ENCODE peak calls at places on chromosome 14, in six cellular contexts. I is HCT116, J is neural progenitor cell, G is GM23338, H is SK-N-SH, N is MM.1S. A is an unnamed sample.

GRCh38 chr14:22664261-22664660 is 20.1 kb upstream of the OR6J1 start:
- DNase-seq in H (no peak), J (no peak), N (no peak), I (no peak), G (no peak), A (peak; percentile 48)

GRCh38 chr14:90375934-90376333 is 20.9 kb upstream of the CALM1 start:
- DNase-seq in N (no peak), I (no peak), H (no peak), G (no peak), J (no peak), A (no peak)

GRCh38 chr14:97796511-97796910 is 999.3 kb downstream of the VRK1 start:
- DNase-seq in G (no peak), I (no peak), H (no peak), J (no peak), N (no peak), A (no peak)

GRCh38 chr14:103519043-103519836 is 3.4 kb downstream of the CKB start:
- DNase-seq in I (no peak), G (no peak), N (no peak), J (no peak), H (peak; percentile 26), A (peak; percentile 39)

GRCh38 chr14:71703477-71703876 is 228.8 kb upstream of the RGS6 start:
- DNase-seq in H (no peak), J (peak; percentile 11), G (no peak), I (no peak), N (no peak), A (no peak)

GRCh38 chr14:76961631-76962302 is 66.7 kb downstream of the IRF2BPL start:
- DNase-seq in H (no peak), G (peak; percentile 100), J (peak; percentile 83), I (peak; percentile 98), N (peak; percentile 88), A (peak; percentile 90)

GRCh38 chr14:35416108-35416750 is 11.7 kb upstream of the NFKBIA start:
- DNase-seq in N (peak; percentile 65), G (no peak), I (no peak), J (no peak), H (no peak), A (no peak)

GRCh38 chr14:75350505-75351060 is 72.0 kb downstream of the FOS start:
- DNase-seq in G (no peak), H (no peak), I (no peak), J (no peak), N (no peak), A (no peak)

GRCh38 chr14:104295681-104296387 is 157.4 kb downstream of the KIF26A start:
- DNase-seq in G (no peak), H (no peak), J (no peak), N (no peak), I (no peak), A (no peak)

GRCh38 chr14:18688346-18688745 is 87.4 kb downstream of the OR11H12 start:
- DNase-seq in N (no peak), H (no peak), J (no peak), I (no peak), G (no peak), A (no peak)

GRCh38 chr14:67532606-67532997 is 488 bp upstream of the PLEKHH1 start:
- DNase-seq in G (no peak), H (no peak), J (no peak), N (no peak), I (no peak), A (no peak)

GRCh38 chr14:56760164-56760914 is 49.9 kb downstream of the OTX2 start:
- DNase-seq in J (no peak), N (no peak), H (no peak), I (no peak), G (no peak), A (no peak)

GRCh38 chr14:31090872-31091764 is 64.9 kb upstream of the STRN3 start:
- DNase-seq in N (no peak), H (no peak), I (no peak), G (no peak), J (no peak), A (peak; percentile 74)

GRCh38 chr14:22011243-22011642 is 337.6 kb upstream of the OR4E1 start:
- DNase-seq in N (no peak), G (no peak), H (no peak), I (no peak), J (no peak), A (no peak)

GRCh38 chr14:21343035-21343794 is 40.6 kb downstream of the SUPT16H start:
- DNase-seq in H (no peak), I (no peak), J (no peak), G (no peak), N (no peak), A (no peak)

GRCh38 chr14:55265197-55265596 is 6.0 kb upstream of the FBXO34 start:
- DNase-seq in I (no peak), N (peak; percentile 14), H (no peak), G (no peak), J (no peak), A (no peak)

GRCh38 chr14:65833256-65833880 is 420.8 kb downstream of the FUT8 start:
- DNase-seq in J (peak; percentile 38), G (no peak), H (no peak), N (no peak), I (no peak), A (no peak)

GRCh38 chr14:35402323-35403084 is 2.0 kb downstream of the NFKBIA start:
- DNase-seq in N (no peak), I (no peak), J (no peak), G (no peak), H (no peak), A (no peak)

GRCh38 chr14:21244546-21244945 is 24.7 kb downstream of the HNRNPC start:
- DNase-seq in G (no peak), H (no peak), I (no peak), N (no peak), J (no peak), A (no peak)

GRCh38 chr14:104085032-104085888 is at the start of gene ASPG:
- DNase-seq in J (peak; percentile 79), G (peak; percentile 83), I (no peak), N (no peak), H (peak; percentile 50), A (peak; percentile 72)

GRCh38 chr14:95953111-95953724 is 76.6 kb downstream of the TUNAR start:
- DNase-seq in G (peak; percentile 86), H (no peak), I (no peak), N (no peak), J (peak; percentile 89), A (peak; percentile 53)

GRCh38 chr14:31716208-31716607 is 155.0 kb downstream of the NUBPL start:
- DNase-seq in G (no peak), N (no peak), J (no peak), H (no peak), I (no peak), A (no peak)

GRCh38 chr14:60008042-60008441 is 83.7 kb upstream of the PCNX4 start:
- DNase-seq in N (no peak), J (no peak), I (no peak), G (no peak), H (no peak), A (no peak)

GRCh38 chr14:23294734-23295561 is 7.7 kb downstream of the PPP1R3E start:
- DNase-seq in H (peak; percentile 54), G (peak; percentile 75), J (peak; percentile 85), I (no peak), N (peak; percentile 24), A (peak; percentile 76)

GRCh38 chr14:36520601-36521525 is 831 bp upstream of the NKX2-1 start:
- DNase-seq in G (peak; percentile 82), I (peak; percentile 7), J (peak; percentile 84), H (peak; percentile 73), N (no peak), A (peak; percentile 61)
- TF ChIP-seq EZH2phosphoT487 in G (peak; percentile 90), I (no peak), J (peak; percentile 77), H (no peak), N (no peak), A (peak; percentile 77)

DNA sequence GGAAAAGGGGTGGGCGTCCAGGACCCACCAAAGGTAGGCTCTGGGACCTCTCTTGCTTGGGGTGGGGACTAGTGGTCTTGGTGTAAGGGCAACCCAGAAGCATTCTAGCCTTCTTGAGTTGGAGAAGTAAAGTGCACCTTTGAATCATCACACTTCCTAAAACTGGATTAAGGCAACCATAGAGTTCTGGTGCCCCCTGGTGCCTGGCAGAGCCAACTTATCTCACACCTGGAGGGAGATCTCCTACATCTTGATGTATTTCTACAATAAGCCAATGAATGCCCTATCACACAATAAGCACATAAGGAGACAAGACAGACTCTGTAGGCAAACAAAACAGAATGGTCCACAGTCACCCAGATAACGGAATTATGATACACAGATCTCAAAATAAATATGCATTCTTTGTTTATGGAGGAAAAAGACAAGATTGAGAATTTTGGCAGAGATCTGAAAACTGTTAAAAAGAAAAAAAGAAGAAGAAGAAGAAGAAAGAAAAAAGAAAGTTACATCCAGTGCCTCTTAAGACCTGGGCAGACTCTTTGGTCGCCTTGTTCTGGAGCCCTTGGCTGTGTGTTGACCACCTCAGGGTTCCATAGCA is 95.9 kb upstream of the PPP2R5C start:
- DNase-seq in H (peak; percentile 63), I (peak; percentile 57), J (peak; percentile 66), G (peak; percentile 71), N (peak; percentile 40), A (peak; percentile 60)
- TF ChIP-seq CTCF in H (peak; percentile 50), I (peak; percentile 69), J (peak; percentile 72), G (peak; percentile 72), N (peak; percentile 43), A (peak; percentile 68)

DNA sequence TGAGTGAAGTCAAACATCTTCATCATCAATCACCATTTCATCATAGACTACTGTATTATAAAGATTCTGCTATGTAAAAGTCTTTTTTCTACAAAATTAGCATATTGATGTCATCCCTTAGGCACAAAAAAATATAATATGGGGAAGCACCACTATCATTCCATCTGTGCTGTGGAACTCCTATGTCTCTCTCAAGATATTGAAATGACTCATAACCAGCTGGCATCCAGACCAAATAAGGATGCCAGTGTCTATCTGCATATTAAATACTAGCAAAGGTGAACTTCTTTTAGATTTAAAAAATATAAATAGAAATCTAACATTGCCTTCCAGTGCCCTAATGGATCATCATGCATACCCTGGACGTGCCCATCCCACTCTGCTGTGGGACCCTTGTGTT is 17.9 kb upstream of the DCAF5 start:
- DNase-seq in H (no peak), G (no peak), J (no peak), N (no peak), I (no peak), A (no peak)
- TF ChIP-seq EZH2phosphoT487 in H (no peak), G (no peak), J (no peak), N (no peak), I (no peak), A (no peak)

DNA sequence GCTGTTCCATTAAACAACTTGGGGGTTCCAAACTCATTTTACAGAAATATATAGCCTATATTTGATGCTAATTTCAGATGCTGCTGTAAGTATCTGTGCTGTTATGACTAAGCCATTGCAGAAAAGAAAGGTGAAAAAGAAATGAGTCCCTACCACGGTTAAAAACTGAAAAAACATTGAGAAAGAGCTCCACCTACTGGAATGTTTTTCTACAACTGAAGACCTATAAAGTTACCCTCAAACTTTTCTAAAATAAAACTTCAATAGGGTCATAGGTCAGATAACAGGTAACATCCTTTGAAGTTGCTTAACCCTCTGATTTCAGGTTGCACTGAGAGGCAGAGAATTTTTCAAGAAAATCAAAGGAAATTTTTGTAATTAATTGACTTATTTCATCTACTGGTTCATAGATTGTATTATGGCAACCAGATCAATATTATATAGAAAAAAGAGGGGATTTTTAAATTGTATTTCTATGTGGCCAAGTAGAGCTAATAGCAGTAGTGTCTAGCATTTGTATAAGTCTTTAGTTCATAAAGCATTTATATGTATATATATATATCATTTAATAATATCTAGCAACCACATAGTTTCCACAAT is 279.9 kb downstream of the RPS29 start:
- DNase-seq in G (peak; percentile 77), N (peak; percentile 44), I (peak; percentile 18), J (peak; percentile 47), H (peak; percentile 16), A (peak; percentile 51)
- TF ChIP-seq CTCF in G (peak; percentile 76), N (peak; percentile 39), I (peak; percentile 39), J (peak; percentile 78), H (peak; percentile 61), A (peak; percentile 59)